ENCODE peak calls at places on chromosome 13, in nine cellular contexts. One of them, this sample, is unnamed.

GRCh38 chr13:66992183-66992582 is 238.0 kb downstream of the PCDH9 start:
- DNase-seq in neuronal stem cell: no peak
- DNase-seq in NT2/D1: no peak
- DNase-seq in ovary: no peak
- DNase-seq in cardiac muscle cell: peak
- DNase-seq in stimulated activated CD4-positive, alpha-beta T cell treated with anti-CD3 and anti-CD28 coated beads, Interleukin-12 subunit alpha, Interleukin-12 subunit beta, amount 100 ng/mL, for 24 hours: no peak
- DNase-seq in CD4-positive, alpha-beta memory T cell: no peak
- DNase-seq in B cell: no peak
- DNase-seq in neural progenitor cell: no peak
- DNase-seq in this sample: peak

GRCh38 chr13:80338781-80339577 is 1.9 kb downstream of the SPRY2 start:
- DNase-seq in stimulated activated CD4-positive, alpha-beta T cell treated with anti-CD3 and anti-CD28 coated beads, Interleukin-12 subunit alpha, Interleukin-12 subunit beta, amount 100 ng/mL, for 24 hours: no peak
- DNase-seq in B cell: no peak
- DNase-seq in neural progenitor cell: peak
- DNase-seq in neuronal stem cell: peak
- DNase-seq in NT2/D1: no peak
- DNase-seq in CD4-positive, alpha-beta memory T cell: no peak
- DNase-seq in ovary: peak
- DNase-seq in cardiac muscle cell: peak
- DNase-seq in this sample: peak

GRCh38 chr13:90565985-90566713 is 781.3 kb upstream of the MIR17HG start:
- DNase-seq in neuronal stem cell: no peak
- DNase-seq in NT2/D1: no peak
- DNase-seq in stimulated activated CD4-positive, alpha-beta T cell treated with anti-CD3 and anti-CD28 coated beads, Interleukin-12 subunit alpha, Interleukin-12 subunit beta, amount 100 ng/mL, for 24 hours: no peak
- DNase-seq in B cell: no peak
- DNase-seq in cardiac muscle cell: no peak
- DNase-seq in neural progenitor cell: no peak
- DNase-seq in CD4-positive, alpha-beta memory T cell: no peak
- DNase-seq in ovary: no peak
- DNase-seq in this sample: no peak

GRCh38 chr13:113805431-113806103 is 46.5 kb downstream of the TMEM255B start:
- DNase-seq in ovary: no peak
- DNase-seq in CD4-positive, alpha-beta memory T cell: no peak
- DNase-seq in neural progenitor cell: no peak
- DNase-seq in neuronal stem cell: no peak
- DNase-seq in stimulated activated CD4-positive, alpha-beta T cell treated with anti-CD3 and anti-CD28 coated beads, Interleukin-12 subunit alpha, Interleukin-12 subunit beta, amount 100 ng/mL, for 24 hours: no peak
- DNase-seq in NT2/D1: no peak
- DNase-seq in cardiac muscle cell: no peak
- DNase-seq in B cell: no peak
- DNase-seq in this sample: no peak

GRCh38 chr13:44322928-44323327 is 50.7 kb upstream of the SERP2 start:
- DNase-seq in neural progenitor cell: no peak
- DNase-seq in B cell: no peak
- DNase-seq in CD4-positive, alpha-beta memory T cell: no peak
- DNase-seq in stimulated activated CD4-positive, alpha-beta T cell treated with anti-CD3 and anti-CD28 coated beads, Interleukin-12 subunit alpha, Interleukin-12 subunit beta, amount 100 ng/mL, for 24 hours: no peak
- DNase-seq in NT2/D1: no peak
- DNase-seq in neuronal stem cell: no peak
- DNase-seq in ovary: no peak
- DNase-seq in cardiac muscle cell: no peak
- DNase-seq in this sample: no peak

GRCh38 chr13:74710006-74710405 is 575.8 kb upstream of the KLF12 start:
- DNase-seq in ovary: no peak
- DNase-seq in neural progenitor cell: no peak
- DNase-seq in B cell: no peak
- DNase-seq in NT2/D1: no peak
- DNase-seq in CD4-positive, alpha-beta memory T cell: no peak
- DNase-seq in stimulated activated CD4-positive, alpha-beta T cell treated with anti-CD3 and anti-CD28 coated beads, Interleukin-12 subunit alpha, Interleukin-12 subunit beta, amount 100 ng/mL, for 24 hours: no peak
- DNase-seq in cardiac muscle cell: no peak
- DNase-seq in neuronal stem cell: no peak
- DNase-seq in this sample: peak

GRCh38 chr13:23883255-23883654 is 5.9 kb downstream of the MIPEP start:
- DNase-seq in stimulated activated CD4-positive, alpha-beta T cell treated with anti-CD3 and anti-CD28 coated beads, Interleukin-12 subunit alpha, Interleukin-12 subunit beta, amount 100 ng/mL, for 24 hours: no peak
- DNase-seq in B cell: no peak
- DNase-seq in cardiac muscle cell: no peak
- DNase-seq in neural progenitor cell: no peak
- DNase-seq in CD4-positive, alpha-beta memory T cell: no peak
- DNase-seq in neuronal stem cell: no peak
- DNase-seq in NT2/D1: no peak
- DNase-seq in ovary: no peak
- DNase-seq in this sample: no peak

GRCh38 chr13:80550856-80551532 is 210.1 kb upstream of the SPRY2 start:
- DNase-seq in B cell: no peak
- DNase-seq in ovary: no peak
- DNase-seq in neural progenitor cell: no peak
- DNase-seq in neuronal stem cell: no peak
- DNase-seq in cardiac muscle cell: no peak
- DNase-seq in stimulated activated CD4-positive, alpha-beta T cell treated with anti-CD3 and anti-CD28 coated beads, Interleukin-12 subunit alpha, Interleukin-12 subunit beta, amount 100 ng/mL, for 24 hours: no peak
- DNase-seq in CD4-positive, alpha-beta memory T cell: no peak
- DNase-seq in NT2/D1: no peak
- DNase-seq in this sample: peak

GRCh38 chr13:39484506-39485313 is 118.3 kb downstream of the LHFPL6 start:
- DNase-seq in ovary: no peak
- DNase-seq in cardiac muscle cell: no peak
- DNase-seq in neuronal stem cell: no peak
- DNase-seq in NT2/D1: no peak
- DNase-seq in neural progenitor cell: no peak
- DNase-seq in CD4-positive, alpha-beta memory T cell: no peak
- DNase-seq in stimulated activated CD4-positive, alpha-beta T cell treated with anti-CD3 and anti-CD28 coated beads, Interleukin-12 subunit alpha, Interleukin-12 subunit beta, amount 100 ng/mL, for 24 hours: no peak
- DNase-seq in B cell: no peak
- DNase-seq in this sample: no peak

GRCh38 chr13:50344717-50345116 is 329.5 kb downstream of the KCNRG start:
- DNase-seq in CD4-positive, alpha-beta memory T cell: no peak
- DNase-seq in ovary: no peak
- DNase-seq in cardiac muscle cell: no peak
- DNase-seq in NT2/D1: no peak
- DNase-seq in B cell: no peak
- DNase-seq in neuronal stem cell: no peak
- DNase-seq in stimulated activated CD4-positive, alpha-beta T cell treated with anti-CD3 and anti-CD28 coated beads, Interleukin-12 subunit alpha, Interleukin-12 subunit beta, amount 100 ng/mL, for 24 hours: no peak
- DNase-seq in neural progenitor cell: no peak
- DNase-seq in this sample: no peak

GRCh38 chr13:94780421-94780820 is 68.1 kb upstream of the SOX21 start:
- DNase-seq in cardiac muscle cell: no peak
- DNase-seq in B cell: no peak
- DNase-seq in stimulated activated CD4-positive, alpha-beta T cell treated with anti-CD3 and anti-CD28 coated beads, Interleukin-12 subunit alpha, Interleukin-12 subunit beta, amount 100 ng/mL, for 24 hours: no peak
- DNase-seq in NT2/D1: no peak
- DNase-seq in neuronal stem cell: no peak
- DNase-seq in CD4-positive, alpha-beta memory T cell: no peak
- DNase-seq in ovary: no peak
- DNase-seq in neural progenitor cell: no peak
- DNase-seq in this sample: no peak

GRCh38 chr13:79679334-79679733 is 198.4 kb downstream of the NDFIP2 start:
- DNase-seq in neural progenitor cell: peak
- DNase-seq in ovary: peak
- DNase-seq in stimulated activated CD4-positive, alpha-beta T cell treated with anti-CD3 and anti-CD28 coated beads, Interleukin-12 subunit alpha, Interleukin-12 subunit beta, amount 100 ng/mL, for 24 hours: peak
- DNase-seq in neuronal stem cell: peak
- DNase-seq in CD4-positive, alpha-beta memory T cell: no peak
- DNase-seq in B cell: peak
- DNase-seq in NT2/D1: peak
- DNase-seq in cardiac muscle cell: peak
- DNase-seq in this sample: peak

GRCh38 chr13:95455782-95456181 is 96.7 kb upstream of the CLDN10 start:
- DNase-seq in B cell: no peak
- DNase-seq in ovary: no peak
- DNase-seq in neural progenitor cell: no peak
- DNase-seq in cardiac muscle cell: no peak
- DNase-seq in NT2/D1: no peak
- DNase-seq in stimulated activated CD4-positive, alpha-beta T cell treated with anti-CD3 and anti-CD28 coated beads, Interleukin-12 subunit alpha, Interleukin-12 subunit beta, amount 100 ng/mL, for 24 hours: no peak
- DNase-seq in CD4-positive, alpha-beta memory T cell: no peak
- DNase-seq in neuronal stem cell: no peak
- DNase-seq in this sample: no peak

GRCh38 chr13:49652691-49653305 is 24.5 kb downstream of the ARL11 start:
- DNase-seq in ovary: no peak
- DNase-seq in neural progenitor cell: peak
- DNase-seq in neuronal stem cell: peak
- DNase-seq in NT2/D1: no peak
- DNase-seq in stimulated activated CD4-positive, alpha-beta T cell treated with anti-CD3 and anti-CD28 coated beads, Interleukin-12 subunit alpha, Interleukin-12 subunit beta, amount 100 ng/mL, for 24 hours: no peak
- DNase-seq in CD4-positive, alpha-beta memory T cell: no peak
- DNase-seq in cardiac muscle cell: peak
- DNase-seq in B cell: no peak
- DNase-seq in this sample: peak

GRCh38 chr13:32165791-32166190 is 134.2 kb downstream of the FRY start:
- DNase-seq in NT2/D1: no peak
- DNase-seq in neural progenitor cell: no peak
- DNase-seq in CD4-positive, alpha-beta memory T cell: no peak
- DNase-seq in ovary: no peak
- DNase-seq in stimulated activated CD4-positive, alpha-beta T cell treated with anti-CD3 and anti-CD28 coated beads, Interleukin-12 subunit alpha, Interleukin-12 subunit beta, amount 100 ng/mL, for 24 hours: no peak
- DNase-seq in neuronal stem cell: no peak
- DNase-seq in cardiac muscle cell: no peak
- DNase-seq in B cell: no peak
- DNase-seq in this sample: peak

GRCh38 chr13:103431880-103432279 is 365.7 kb upstream of the SLC10A2 start:
- DNase-seq in stimulated activated CD4-positive, alpha-beta T cell treated with anti-CD3 and anti-CD28 coated beads, Interleukin-12 subunit alpha, Interleukin-12 subunit beta, amount 100 ng/mL, for 24 hours: no peak
- DNase-seq in neural progenitor cell: no peak
- DNase-seq in B cell: no peak
- DNase-seq in ovary: no peak
- DNase-seq in cardiac muscle cell: no peak
- DNase-seq in CD4-positive, alpha-beta memory T cell: no peak
- DNase-seq in NT2/D1: no peak
- DNase-seq in neuronal stem cell: no peak
- DNase-seq in this sample: no peak

GRCh38 chr13:51158365-51158764 is 47.3 kb upstream of the C13orf42 start:
- DNase-seq in B cell: no peak
- DNase-seq in NT2/D1: no peak
- DNase-seq in stimulated activated CD4-positive, alpha-beta T cell treated with anti-CD3 and anti-CD28 coated beads, Interleukin-12 subunit alpha, Interleukin-12 subunit beta, amount 100 ng/mL, for 24 hours: no peak
- DNase-seq in ovary: no peak
- DNase-seq in cardiac muscle cell: no peak
- DNase-seq in neural progenitor cell: no peak
- DNase-seq in neuronal stem cell: no peak
- DNase-seq in CD4-positive, alpha-beta memory T cell: no peak
- DNase-seq in this sample: no peak

GRCh38 chr13:26707122-26708006 is 53.2 kb downstream of the GPR12 start:
- DNase-seq in neural progenitor cell: peak
- DNase-seq in ovary: no peak
- DNase-seq in cardiac muscle cell: peak
- DNase-seq in NT2/D1: peak
- DNase-seq in B cell: no peak
- DNase-seq in neuronal stem cell: peak
- DNase-seq in CD4-positive, alpha-beta memory T cell: peak
- DNase-seq in stimulated activated CD4-positive, alpha-beta T cell treated with anti-CD3 and anti-CD28 coated beads, Interleukin-12 subunit alpha, Interleukin-12 subunit beta, amount 100 ng/mL, for 24 hours: no peak
- DNase-seq in this sample: peak

GRCh38 chr13:112690242-112690943 is 555 bp downstream of the ATP11A start:
- DNase-seq in ovary: no peak
- DNase-seq in NT2/D1: no peak
- DNase-seq in cardiac muscle cell: peak
- DNase-seq in CD4-positive, alpha-beta memory T cell: peak
- DNase-seq in neural progenitor cell: peak
- DNase-seq in stimulated activated CD4-positive, alpha-beta T cell treated with anti-CD3 and anti-CD28 coated beads, Interleukin-12 subunit alpha, Interleukin-12 subunit beta, amount 100 ng/mL, for 24 hours: peak
- DNase-seq in B cell: no peak
- DNase-seq in neuronal stem cell: no peak
- DNase-seq in this sample: no peak

GRCh38 chr13:80050252-80050651 is 290.7 kb downstream of the SPRY2 start:
- DNase-seq in CD4-positive, alpha-beta memory T cell: no peak
- DNase-seq in cardiac muscle cell: no peak
- DNase-seq in ovary: no peak
- DNase-seq in neural progenitor cell: no peak
- DNase-seq in NT2/D1: no peak
- DNase-seq in B cell: no peak
- DNase-seq in stimulated activated CD4-positive, alpha-beta T cell treated with anti-CD3 and anti-CD28 coated beads, Interleukin-12 subunit alpha, Interleukin-12 subunit beta, amount 100 ng/mL, for 24 hours: no peak
- DNase-seq in neuronal stem cell: no peak
- DNase-seq in this sample: no peak

GRCh38 chr13:47046706-47047105 is 149.9 kb upstream of the HTR2A start:
- DNase-seq in cardiac muscle cell: no peak
- DNase-seq in stimulated activated CD4-positive, alpha-beta T cell treated with anti-CD3 and anti-CD28 coated beads, Interleukin-12 subunit alpha, Interleukin-12 subunit beta, amount 100 ng/mL, for 24 hours: no peak
- DNase-seq in neural progenitor cell: no peak
- DNase-seq in ovary: no peak
- DNase-seq in B cell: no peak
- DNase-seq in NT2/D1: no peak
- DNase-seq in CD4-positive, alpha-beta memory T cell: no peak
- DNase-seq in neuronal stem cell: no peak
- DNase-seq in this sample: no peak

GRCh38 chr13:114019367-114019766 is 45.5 kb upstream of the C13orf46 start:
- DNase-seq in ovary: no peak
- DNase-seq in neuronal stem cell: no peak
- DNase-seq in CD4-positive, alpha-beta memory T cell: peak
- DNase-seq in B cell: no peak
- DNase-seq in neural progenitor cell: peak
- DNase-seq in cardiac muscle cell: no peak
- DNase-seq in NT2/D1: peak
- DNase-seq in stimulated activated CD4-positive, alpha-beta T cell treated with anti-CD3 and anti-CD28 coated beads, Interleukin-12 subunit alpha, Interleukin-12 subunit beta, amount 100 ng/mL, for 24 hours: peak
- DNase-seq in this sample: no peak

GRCh38 chr13:74571811-74572210 is 437.6 kb upstream of the KLF12 start:
- DNase-seq in B cell: no peak
- DNase-seq in stimulated activated CD4-positive, alpha-beta T cell treated with anti-CD3 and anti-CD28 coated beads, Interleukin-12 subunit alpha, Interleukin-12 subunit beta, amount 100 ng/mL, for 24 hours: no peak
- DNase-seq in cardiac muscle cell: no peak
- DNase-seq in ovary: no peak
- DNase-seq in neuronal stem cell: no peak
- DNase-seq in NT2/D1: no peak
- DNase-seq in CD4-positive, alpha-beta memory T cell: no peak
- DNase-seq in neural progenitor cell: no peak
- DNase-seq in this sample: no peak

This sample was measured in fibroblast of gingiva.